ENCODE peak calls at places on chromosomes 16 and 17, in four cellular contexts. L, K, M and R are unnamed samples.

GRCh38 chr16:30720694-30721093 is 21.7 kb downstream of the SRCAP start:
- DNase-seq in K (no peak), L (no peak), M (no peak), R (no peak)

GRCh38 chr17:58247511-58248363 is 9.4 kb downstream of the LPO start:
- DNase-seq in M (no peak), K (no peak), L (no peak), R (no peak)

GRCh38 chr17:81577278-81578000 is 25.3 kb upstream of the FAAP100 start:
- DNase-seq in M (no peak), K (peak), L (no peak), R (no peak)

GRCh38 chr17:50051082-50051576 is 4.8 kb upstream of the ITGA3 start:
- DNase-seq in K (peak), L (no peak), M (peak), R (no peak)

GRCh38 chr16:58027341-58028167 is 2.0 kb downstream of the MMP15 start:
- DNase-seq in L (peak), K (peak), M (peak), R (peak)

GRCh38 chr17:45123930-45124796 is 8.2 kb downstream of the PLCD3 start:
- DNase-seq in M (peak), L (peak), K (peak), R (no peak)

GRCh38 chr16:16021988-16022682 is 72.7 kb downstream of the ABCC1 start:
- DNase-seq in L (peak), M (peak), K (peak), R (no peak)

GRCh38 chr17:16407911-16408588 is 7.3 kb upstream of the TRPV2 start:
- DNase-seq in L (peak), M (peak), K (no peak), R (peak)

GRCh38 chr17:73604046-73604445 is 40.2 kb downstream of the SDK2 start:
- DNase-seq in M (no peak), K (no peak), L (no peak), R (no peak)

GRCh38 chr17:66364508-66365203 is 62.2 kb downstream of the PRKCA start:
- DNase-seq in K (no peak), L (no peak), M (no peak), R (no peak)

GRCh38 chr17:63277629-63278028 is 168.5 kb downstream of the CYB561 start:
- DNase-seq in M (no peak), L (no peak), K (no peak), R (no peak)

GRCh38 chr16:73427177-73427576 is 379.2 kb upstream of the ZFHX3 start:
- DNase-seq in M (no peak), K (no peak), L (no peak), R (no peak)

GRCh38 chr17:36818134-36818825 is 119.0 kb upstream of the LHX1 start:
- DNase-seq in K (no peak), L (no peak), M (no peak), R (no peak)

GRCh38 chr17:60006160-60006559 is 41.6 kb upstream of the RNFT1 start:
- DNase-seq in K (no peak), M (no peak), L (no peak), R (no peak)

GRCh38 chr16:20950294-20950693 is 49.7 kb downstream of the LYRM1 start:
- DNase-seq in K (no peak), M (no peak), L (no peak), R (no peak)

GRCh38 chr16:28616636-28617035 is 6.8 kb upstream of the SULT1A1 start:
- DNase-seq in L (no peak), M (no peak), K (no peak), R (no peak)

GRCh38 chr17:949623-950338 is 29.8 kb downstream of the NXN start:
- DNase-seq in K (no peak), M (no peak), L (no peak), R (no peak)
- TF ChIP-seq CTCF in K (no peak), M (no peak), L (no peak), R (no peak)

GRCh38 chr16:85935957-85936760 is 37.2 kb downstream of the IRF8 start:
- DNase-seq in K (no peak), M (no peak), L (peak), R (peak)
- TF ChIP-seq CTCF in K (no peak), M (no peak), L (no peak), R (no peak)

GRCh38 chr16:2856686-2857450 is 1.1 kb downstream of the PRSS22 start:
- DNase-seq in L (no peak), M (no peak), K (no peak), R (no peak)

GRCh38 chr16:2859686-2860265 is 1.8 kb upstream of the PRSS22 start:
- DNase-seq in L (no peak), K (no peak), M (no peak), R (no peak)

GRCh38 chr16:2856061-2856670 is 1.8 kb downstream of the PRSS22 start:
- DNase-seq in L (no peak), M (peak), K (no peak), R (no peak)

GRCh38 chr16:2857451-2858244 is at the start of gene PRSS22:
- DNase-seq in M (peak), L (peak), K (no peak), R (no peak)

GRCh38 chr16:2858245-2859025 is 465 bp upstream of the PRSS22 start:
- DNase-seq in K (no peak), L (peak), M (peak), R (no peak)
- TF ChIP-seq CTCF in K (no peak), L (no peak), M (peak), R (no peak)

GRCh38 chr16:3696425-3697218 is 20.7 kb downstream of the TRAP1 start:
- DNase-seq in K (no peak), M (peak), L (no peak), R (no peak)
- TF ChIP-seq CTCF in K (no peak), M (no peak), L (no peak), R (no peak)

GRCh38 chr16:50781043-50781442 is 39.2 kb downstream of the CYLD start:
- DNase-seq in L (no peak), M (no peak), K (no peak), R (no peak)
- TF ChIP-seq CTCF in L (no peak), M (no peak), K (no peak), R (no peak)

GRCh38 chr17:41339571-41340169 is 11.0 kb downstream of the KRT33A start:
- DNase-seq in K (no peak), M (no peak), L (no peak), R (no peak)

GRCh38 chr17:41340934-41341861 is 9.4 kb downstream of the KRT33A start:
- DNase-seq in L (no peak), K (no peak), M (no peak), R (no peak)

GRCh38 chr17:41335747-41336146 is 14.9 kb downstream of the KRT33A start:
- DNase-seq in M (no peak), L (no peak), K (no peak), R (no peak)

GRCh38 chr17:41340496-41340895 is 10.1 kb downstream of the KRT33A start:
- DNase-seq in M (no peak), L (no peak), K (no peak), R (no peak)

GRCh38 chr17:41338961-41339485 is 11.6 kb downstream of the KRT33A start:
- DNase-seq in L (no peak), M (no peak), K (no peak), R (no peak)
- TF ChIP-seq CTCF in L (no peak), M (no peak), K (no peak), R (no peak)

GRCh38 chr16:80932725-80933124 is 74.0 kb downstream of the CMC2 start:
- DNase-seq in K (no peak), M (peak), L (peak), R (no peak)
- TF ChIP-seq CTCF in K (no peak), M (no peak), L (no peak), R (no peak)